ENCODE peak calls at places on chromosomes 11 and 22, in four cellular contexts. One of them, this sample, is unnamed.

GRCh38 chr11:11468919-11469318 is 115.9 kb upstream of the CSNK2A3 start:
- DNase-seq in IMR-90: peak; percentile 62
- DNase-seq in PC-9: no peak
- DNase-seq in neural crest cell: no peak
- DNase-seq in this sample: no peak

GRCh38 chr11:27055065-27055682 is 14.6 kb downstream of the BBOX1 start:
- DNase-seq in IMR-90: peak; percentile 37
- DNase-seq in PC-9: peak; percentile 84
- DNase-seq in neural crest cell: no peak
- DNase-seq in this sample: no peak

GRCh38 chr22:22343603-22344276 is 99.2 kb downstream of the VPREB1 start:
- DNase-seq in IMR-90: no peak
- DNase-seq in PC-9: no peak
- DNase-seq in neural crest cell: no peak
- DNase-seq in this sample: no peak

GRCh38 chr11:75298191-75298590 is 53.3 kb downstream of the ARRB1 start:
- DNase-seq in IMR-90: no peak
- DNase-seq in PC-9: no peak
- DNase-seq in neural crest cell: no peak
- DNase-seq in this sample: no peak

GRCh38 chr11:63549411-63549810 is 12.8 kb downstream of the PLAAT4 start:
- DNase-seq in IMR-90: no peak
- DNase-seq in PC-9: no peak
- DNase-seq in neural crest cell: no peak
- DNase-seq in this sample: no peak

GRCh38 chr11:28743101-28743550 is 634.9 kb downstream of the METTL15 start:
- DNase-seq in IMR-90: peak; percentile 69
- DNase-seq in PC-9: no peak
- DNase-seq in neural crest cell: no peak
- DNase-seq in this sample: no peak

GRCh38 chr11:9790703-9791102 is 126.8 kb downstream of the SWAP70 start:
- DNase-seq in IMR-90: no peak
- DNase-seq in PC-9: no peak
- DNase-seq in neural crest cell: no peak
- DNase-seq in this sample: no peak

GRCh38 chr22:17131686-17132085 is 10.5 kb upstream of the TMEM121B start:
- DNase-seq in IMR-90: no peak
- DNase-seq in PC-9: no peak
- DNase-seq in neural crest cell: no peak
- DNase-seq in this sample: no peak

GRCh38 chr11:64893194-64894069 is 15.0 kb upstream of the EHD1 start:
- DNase-seq in IMR-90: no peak
- DNase-seq in PC-9: no peak
- DNase-seq in neural crest cell: no peak
- DNase-seq in this sample: no peak

GRCh38 chr22:41862160-41862529 is 29.2 kb downstream of the SREBF2 start:
- DNase-seq in IMR-90: peak; percentile 23
- DNase-seq in PC-9: peak; percentile 65
- DNase-seq in neural crest cell: no peak
- DNase-seq in this sample: no peak

GRCh38 chr11:63862923-63863322 is 24.0 kb downstream of the MARK2 start:
- DNase-seq in IMR-90: no peak
- DNase-seq in PC-9: no peak
- DNase-seq in neural crest cell: no peak
- DNase-seq in this sample: no peak

GRCh38 chr11:131945695-131946094 is 575.3 kb downstream of the NTM start:
- DNase-seq in IMR-90: no peak
- DNase-seq in PC-9: no peak
- DNase-seq in neural crest cell: no peak
- DNase-seq in this sample: no peak

GRCh38 chr22:24486501-24486921 is 8.6 kb upstream of the UPB1 start:
- DNase-seq in IMR-90: peak; percentile 82
- DNase-seq in PC-9: peak; percentile 97
- DNase-seq in neural crest cell: no peak
- DNase-seq in this sample: no peak

GRCh38 chr11:132125855-132126841 is 755.7 kb downstream of the NTM start:
- DNase-seq in IMR-90: peak; percentile 26
- DNase-seq in PC-9: no peak
- DNase-seq in neural crest cell: peak; percentile 5
- DNase-seq in this sample: no peak

GRCh38 chr11:48006301-48006992 is 26.1 kb downstream of the PTPRJ start:
- DNase-seq in IMR-90: peak; percentile 79
- DNase-seq in PC-9: peak; percentile 69
- DNase-seq in neural crest cell: no peak
- DNase-seq in this sample: no peak

GRCh38 chr22:20418211-20418788 is 19.3 kb downstream of the SCARF2 start:
- DNase-seq in IMR-90: peak; percentile 80
- DNase-seq in PC-9: no peak
- DNase-seq in neural crest cell: peak; percentile 69
- DNase-seq in this sample: peak; percentile 66

GRCh38 chr11:130740819-130741218 is 175.5 kb downstream of the SNX19 start:
- DNase-seq in IMR-90: peak; percentile 33
- DNase-seq in PC-9: peak; percentile 8
- DNase-seq in neural crest cell: no peak
- DNase-seq in this sample: no peak

GRCh38 chr11:124536520-124536919 is 6.9 kb downstream of the OR8B12 start:
- DNase-seq in IMR-90: peak; percentile 39
- DNase-seq in PC-9: peak; percentile 45
- DNase-seq in neural crest cell: no peak
- DNase-seq in this sample: no peak

GRCh38 chr11:114738954-114739353 is 60.6 kb downstream of the NXPE2 start:
- DNase-seq in IMR-90: peak; percentile 49
- DNase-seq in PC-9: no peak
- DNase-seq in neural crest cell: peak; percentile 18
- DNase-seq in this sample: no peak

GRCh38 chr11:76785513-76785912 is 2.4 kb downstream of the TSKU start:
- DNase-seq in IMR-90: no peak
- DNase-seq in PC-9: peak; percentile 54
- DNase-seq in neural crest cell: no peak
- DNase-seq in this sample: no peak

GRCh38 chr11:109945626-109946321 is 147.4 kb upstream of the ZC3H12C start:
- DNase-seq in IMR-90: no peak
- DNase-seq in PC-9: no peak
- DNase-seq in neural crest cell: no peak
- DNase-seq in this sample: no peak

GRCh38 chr11:115117931-115118479 is 386.2 kb downstream of the CADM1 start:
- DNase-seq in IMR-90: no peak
- DNase-seq in PC-9: no peak
- DNase-seq in neural crest cell: no peak
- DNase-seq in this sample: no peak

DNA sequence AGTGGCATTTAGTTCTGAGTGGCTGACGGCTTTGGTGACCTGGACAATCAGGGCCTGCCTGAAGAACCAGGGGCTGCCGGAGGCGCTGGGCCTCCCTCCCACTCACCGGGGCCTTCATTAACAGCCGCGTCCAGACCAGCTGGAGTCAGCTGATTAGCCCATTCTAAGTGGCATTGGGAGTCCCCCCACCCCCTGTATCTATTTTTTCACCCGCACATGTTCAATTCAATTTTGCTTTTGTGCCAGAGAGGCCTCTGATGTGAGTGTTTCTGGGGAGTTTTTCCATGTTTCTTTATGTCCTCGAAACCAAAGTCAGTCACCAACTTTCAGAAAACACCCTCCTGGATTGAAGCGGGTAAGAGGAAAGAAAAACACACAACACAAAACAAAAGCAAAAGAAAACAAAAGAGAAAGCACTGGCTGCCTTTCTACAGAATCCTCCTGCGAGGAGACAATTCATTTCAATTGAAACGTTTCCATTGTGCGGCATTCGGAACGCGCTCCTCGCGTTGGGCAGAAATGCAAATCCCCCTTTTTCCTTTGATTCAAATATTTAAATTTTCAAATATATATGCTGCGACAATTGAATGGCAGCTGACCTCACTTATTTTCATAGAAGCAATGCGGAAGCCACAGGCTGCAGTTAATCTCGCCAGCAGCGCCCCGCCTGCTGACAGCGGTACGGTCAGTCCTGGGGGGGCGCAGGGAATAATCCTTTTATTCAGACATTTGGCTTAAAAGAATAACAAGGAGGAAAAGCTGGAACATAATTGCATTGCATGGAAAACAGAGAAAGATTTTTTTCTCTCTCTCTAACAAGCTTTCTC is 17.6 kb downstream of the CDKN1C start:
- DNase-seq in IMR-90: no peak
- DNase-seq in PC-9: no peak
- DNase-seq in neural crest cell: no peak
- DNase-seq in this sample: no peak
- TF ChIP-seq CTCF in IMR-90: no peak
- TF ChIP-seq CTCF in PC-9: no peak
- TF ChIP-seq CTCF in neural crest cell: no peak
- TF ChIP-seq CTCF in this sample: no peak

DNA sequence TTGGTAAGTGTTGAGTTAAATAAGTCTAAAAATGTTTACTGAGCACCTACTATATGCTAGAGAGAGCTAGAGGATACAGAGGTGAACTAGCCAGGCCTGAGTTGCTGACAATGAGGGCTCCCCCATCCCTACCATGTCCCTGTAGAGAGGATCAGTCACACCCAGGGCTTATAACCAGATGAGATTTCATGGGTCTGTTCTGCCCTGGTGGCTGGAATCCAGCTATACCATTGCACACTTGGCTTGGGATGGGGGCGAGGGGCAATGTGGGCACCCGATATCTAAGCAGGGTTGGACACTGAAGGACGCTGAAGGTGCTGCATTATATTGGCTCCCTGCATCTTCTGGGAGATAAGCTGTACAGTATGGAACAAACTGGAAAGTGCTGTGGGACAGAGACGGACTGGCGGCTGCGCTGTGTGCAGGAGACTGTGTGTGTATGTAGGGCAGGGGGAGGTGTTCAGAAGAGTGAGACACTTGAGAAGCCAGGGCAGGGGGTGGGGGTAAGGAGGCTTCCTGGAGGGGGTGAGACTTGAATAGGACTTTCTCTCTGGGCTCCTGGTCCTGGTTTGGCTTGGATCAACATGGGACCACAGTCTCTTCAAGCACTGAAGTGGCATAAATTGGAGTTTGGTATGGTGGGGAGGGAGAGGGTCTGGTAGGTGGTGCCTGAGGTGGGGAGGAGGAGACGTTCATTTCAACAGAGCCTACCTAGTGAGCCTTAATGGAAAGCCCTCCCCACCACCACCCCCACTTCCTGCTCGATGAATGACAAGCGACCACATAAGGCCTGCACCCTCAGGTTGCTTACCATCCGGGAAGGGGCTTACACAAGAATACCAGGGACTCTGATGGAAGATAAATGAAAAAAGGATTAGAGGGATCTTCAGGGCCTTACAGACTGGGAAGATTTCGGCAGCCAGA is 1.8 kb downstream of the CD82 start:
- DNase-seq in IMR-90: no peak
- DNase-seq in PC-9: no peak
- DNase-seq in neural crest cell: no peak
- DNase-seq in this sample: no peak
- TF ChIP-seq CTCF in IMR-90: peak; percentile 25
- TF ChIP-seq CTCF in PC-9: no peak
- TF ChIP-seq CTCF in neural crest cell: peak; percentile 34
- TF ChIP-seq CTCF in this sample: no peak

GRCh38 chr11:72684236-72684912 is 10.2 kb upstream of the PDE2A start:
- DNase-seq in IMR-90: peak; percentile 57
- DNase-seq in PC-9: peak; percentile 61
- DNase-seq in neural crest cell: peak; percentile 46
- DNase-seq in this sample: peak; percentile 40
- TF ChIP-seq CTCF in IMR-90: peak; percentile 57
- TF ChIP-seq CTCF in PC-9: peak; percentile 83
- TF ChIP-seq CTCF in neural crest cell: peak; percentile 64
- TF ChIP-seq CTCF in this sample: no peak

DNA sequence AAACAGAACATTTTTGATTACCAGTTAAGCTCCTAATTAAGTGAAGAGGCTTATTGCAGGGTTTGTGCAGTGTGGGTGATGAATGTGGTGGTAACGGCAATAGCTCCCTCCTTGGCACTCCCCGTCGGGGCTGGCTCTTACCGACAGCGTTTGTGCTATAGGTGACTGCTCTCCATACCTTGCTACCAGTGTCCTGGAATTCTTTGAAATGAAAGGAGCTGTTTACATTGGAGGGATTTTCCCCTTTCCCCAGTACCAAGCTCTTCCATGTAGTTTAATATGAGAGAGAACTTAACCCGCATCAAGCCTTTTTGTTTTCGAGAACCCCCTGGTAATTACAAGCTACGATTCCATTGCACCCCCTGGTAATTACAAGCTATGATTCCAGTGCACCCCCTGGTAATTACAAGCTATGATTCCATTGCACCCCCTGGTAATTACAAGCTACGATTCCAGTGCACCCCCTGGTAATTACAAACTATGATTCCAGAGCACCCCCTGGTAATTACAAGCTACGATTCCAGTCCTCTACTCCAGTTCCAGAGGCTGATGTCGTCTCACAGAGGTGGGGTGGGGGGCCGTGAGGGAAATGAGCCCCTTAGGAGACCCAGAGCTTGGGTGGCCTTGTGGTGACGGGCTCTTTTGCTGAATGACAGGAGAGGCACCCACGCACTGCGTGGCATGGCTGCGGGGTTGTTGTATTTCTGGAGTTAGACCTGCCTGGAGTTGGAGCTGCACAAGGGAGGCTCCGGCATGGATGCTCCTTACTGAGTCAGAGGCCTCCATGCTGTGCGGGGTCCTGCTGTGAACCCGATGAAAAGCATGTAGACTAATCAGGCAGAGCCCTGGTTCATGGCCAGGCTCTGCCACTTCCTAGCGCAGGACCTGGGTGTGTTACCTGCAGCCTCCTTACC is 205.3 kb downstream of the TBC1D22A start:
- DNase-seq in IMR-90: no peak
- DNase-seq in PC-9: no peak
- DNase-seq in neural crest cell: no peak
- DNase-seq in this sample: no peak
- TF ChIP-seq CTCF in IMR-90: no peak
- TF ChIP-seq CTCF in PC-9: no peak
- TF ChIP-seq CTCF in neural crest cell: no peak
- TF ChIP-seq CTCF in this sample: no peak

DNA sequence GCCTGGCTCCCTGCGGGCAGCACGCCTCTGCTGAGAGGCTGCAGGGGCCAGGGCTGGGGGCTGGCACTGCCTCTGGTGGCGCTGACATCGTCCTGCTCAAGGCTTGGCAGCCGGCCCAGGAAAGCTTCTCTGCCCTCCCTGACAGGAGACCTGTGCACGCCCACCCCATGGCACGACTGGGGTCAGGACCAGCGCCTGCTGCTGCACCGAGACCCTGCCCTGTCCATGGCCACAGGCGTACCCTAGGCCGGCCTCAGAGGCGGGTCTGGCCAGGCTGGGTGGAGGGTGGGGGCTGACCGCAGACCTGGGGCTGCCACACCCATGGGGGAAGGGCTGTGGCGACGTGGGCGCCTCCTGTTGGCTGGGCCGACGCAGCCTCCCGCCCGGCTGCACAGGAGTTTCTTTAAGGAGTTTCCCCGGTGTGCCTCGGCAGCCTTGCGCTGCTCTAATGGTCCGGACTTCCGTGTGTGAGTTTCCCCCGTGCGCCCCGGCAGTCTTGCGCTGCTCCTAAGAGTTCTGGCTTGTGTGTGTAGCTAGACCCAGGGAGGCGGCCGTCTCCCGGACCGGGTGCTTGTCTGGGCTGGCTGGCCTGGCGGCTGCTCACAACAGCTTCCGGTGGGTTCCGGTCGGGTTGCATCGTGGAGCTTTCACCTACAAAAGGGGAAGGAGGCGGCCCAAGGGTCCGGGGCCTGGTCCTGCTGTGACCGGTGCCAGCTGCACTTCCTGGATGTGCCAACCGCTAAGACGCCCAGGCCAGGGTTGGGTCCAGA is 4.7 kb downstream of the TRABD start:
- DNase-seq in IMR-90: no peak
- DNase-seq in PC-9: peak; percentile 81
- DNase-seq in neural crest cell: no peak
- DNase-seq in this sample: peak; percentile 85
- TF ChIP-seq CTCF in IMR-90: peak; percentile 24
- TF ChIP-seq CTCF in PC-9: peak; percentile 54
- TF ChIP-seq CTCF in neural crest cell: no peak
- TF ChIP-seq CTCF in this sample: no peak